ENCODE peak calls at places on chromosomes 12 and 14, in nine cellular contexts. K, L, A, N, C, G, Y, V and J are unnamed samples.

GRCh38 chr12:1474567-1475153 is 119.7 kb downstream of the FBXL14 start:
- DNase-seq in K (no peak), L (peak), A (no peak), N (no peak), C (no peak), G (peak), Y (no peak), V (no peak), J (no peak)

GRCh38 chr12:119613319-119613936 is 19.9 kb downstream of the TMEM233 start:
- DNase-seq in K (no peak), L (peak), A (no peak), N (no peak), C (no peak), G (peak), Y (no peak), V (no peak), J (no peak)

GRCh38 chr12:41185946-41186345 is 2.2 kb upstream of the PDZRN4 start:
- DNase-seq in K (no peak), L (no peak), A (no peak), N (no peak), C (no peak), G (no peak), Y (no peak), V (no peak), J (no peak)

GRCh38 chr12:123815968-123816367 is 53.9 kb downstream of the DNAH10 start:
- DNase-seq in K (no peak), L (no peak), A (no peak), N (no peak), C (no peak), G (no peak), Y (no peak), V (no peak), J (no peak)

GRCh38 chr12:62720661-62721330 is 214.2 kb downstream of the PPM1H start:
- DNase-seq in K (no peak), L (no peak), A (no peak), N (no peak), C (no peak), G (no peak), Y (no peak), V (no peak), J (no peak)

GRCh38 chr14:62654641-62655040 is 390.6 kb downstream of the KCNH5 start:
- DNase-seq in K (no peak), L (no peak), A (no peak), N (no peak), C (no peak), G (no peak), Y (no peak), V (no peak), J (no peak)

GRCh38 chr12:109523071-109523470 is 45.6 kb downstream of the UBE3B start:
- DNase-seq in K (no peak), L (no peak), A (no peak), N (peak), C (no peak), G (no peak), Y (no peak), V (no peak), J (no peak)

GRCh38 chr14:99996951-99997571 is 68.2 kb upstream of the EVL start:
- DNase-seq in K (no peak), L (no peak), A (no peak), N (no peak), C (no peak), G (no peak), Y (no peak), V (no peak), J (no peak)

GRCh38 chr12:72346331-72346944 is 74.3 kb downstream of the TRHDE start:
- DNase-seq in K (no peak), L (peak), A (peak), N (no peak), C (no peak), G (peak), Y (peak), V (no peak), J (peak)

GRCh38 chr12:11959117-11959823 is 111.5 kb upstream of the BCL2L14 start:
- DNase-seq in K (no peak), L (no peak), A (peak), N (no peak), C (no peak), G (no peak), Y (no peak), V (no peak), J (no peak)
- TF ChIP-seq CTCF in K (no peak), L (no peak), A (no peak), N (no peak), C (no peak), G (no peak), Y (no peak), V (no peak), J (no peak)

GRCh38 chr12:57229634-57230380 is at the start of gene SHMT2:
- DNase-seq in K (peak), L (peak), A (peak), N (peak), C (peak), G (peak), Y (peak), V (peak), J (peak)

GRCh38 chr12:57227315-57228115 is 2.0 kb upstream of the SHMT2 start:
- DNase-seq in K (no peak), L (no peak), A (no peak), N (no peak), C (no peak), G (no peak), Y (no peak), V (no peak), J (no peak)

GRCh38 chr12:57231276-57232021 is 1.9 kb downstream of the SHMT2 start:
- DNase-seq in K (no peak), L (no peak), A (no peak), N (peak), C (peak), G (no peak), Y (no peak), V (no peak), J (no peak)

GRCh38 chr12:57230381-57231155 is 1.1 kb downstream of the SHMT2 start:
- DNase-seq in K (no peak), L (no peak), A (no peak), N (peak), C (peak), G (no peak), Y (no peak), V (no peak), J (no peak)

GRCh38 chr12:57229041-57229633 is 374 bp upstream of the SHMT2 start:
- DNase-seq in K (no peak), L (no peak), A (no peak), N (no peak), C (no peak), G (no peak), Y (no peak), V (no peak), J (no peak)
- TF ChIP-seq CTCF in K (no peak), L (no peak), A (no peak), N (peak), C (no peak), G (peak), Y (no peak), V (no peak), J (no peak)

GRCh38 chr12:47802312-47802711 is 17.4 kb downstream of the HDAC7 start:
- DNase-seq in K (peak), L (no peak), A (no peak), N (no peak), C (peak), G (no peak), Y (no peak), V (no peak), J (no peak)
- TF ChIP-seq CTCF in K (peak), L (no peak), A (no peak), N (peak), C (peak), G (peak), Y (peak), V (no peak), J (peak)

DNA sequence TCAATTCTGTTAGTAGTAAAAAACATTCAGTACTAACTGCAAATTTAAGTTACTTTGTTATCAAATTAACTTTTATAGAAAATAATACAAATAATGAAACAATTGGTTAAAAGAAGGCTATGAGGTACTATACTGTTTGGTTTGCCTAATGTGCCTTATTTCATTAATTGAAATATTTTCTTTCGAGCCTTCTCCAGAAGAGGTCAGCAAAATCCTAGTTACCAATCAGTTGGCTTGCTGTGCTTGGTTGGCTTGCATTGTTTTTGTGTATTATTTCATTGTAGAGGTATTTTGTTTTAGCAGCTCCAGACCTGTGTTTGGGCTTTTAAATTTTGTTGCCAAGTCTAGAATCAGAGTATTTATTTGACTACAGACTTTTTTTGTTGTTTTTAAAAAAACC is 68.5 kb downstream of the AEBP2 start:
- DNase-seq in K (no peak), L (no peak), A (no peak), N (no peak), C (no peak), G (no peak), Y (no peak), V (no peak), J (no peak)
- TF ChIP-seq CTCF in K (no peak), L (no peak), A (no peak), N (peak), C (peak), G (peak), Y (no peak), V (no peak), J (no peak)

GRCh38 chr14:96916751-96917150 is 119.6 kb downstream of the VRK1 start:
- DNase-seq in K (no peak), L (no peak), A (no peak), N (no peak), C (no peak), G (no peak), Y (no peak), V (no peak), J (no peak)

GRCh38 chr14:96917442-96917963 is 120.3 kb downstream of the VRK1 start:
- DNase-seq in K (no peak), L (no peak), A (no peak), N (no peak), C (no peak), G (no peak), Y (no peak), V (no peak), J (no peak)

GRCh38 chr14:96911499-96912130 is 114.4 kb downstream of the VRK1 start:
- DNase-seq in K (no peak), L (no peak), A (no peak), N (no peak), C (no peak), G (no peak), Y (no peak), V (no peak), J (no peak)

GRCh38 chr14:96915478-96915877 is 118.3 kb downstream of the VRK1 start:
- DNase-seq in K (no peak), L (no peak), A (no peak), N (no peak), C (no peak), G (no peak), Y (no peak), V (no peak), J (no peak)

GRCh38 chr14:96914729-96915128 is 117.5 kb downstream of the VRK1 start:
- DNase-seq in K (no peak), L (no peak), A (no peak), N (no peak), C (no peak), G (no peak), Y (no peak), V (no peak), J (no peak)
- TF ChIP-seq CTCF in K (no peak), L (no peak), A (no peak), N (no peak), C (no peak), G (no peak), Y (no peak), V (no peak), J (no peak)

GRCh38 chr12:113315358-113315757 is 19.6 kb downstream of the SLC8B1 start:
- DNase-seq in K (no peak), L (no peak), A (no peak), N (no peak), C (no peak), G (no peak), Y (no peak), V (no peak), J (no peak)

GRCh38 chr12:113305281-113305856 is 29.5 kb downstream of the SLC8B1 start:
- DNase-seq in K (no peak), L (no peak), A (no peak), N (no peak), C (no peak), G (no peak), Y (no peak), V (no peak), J (no peak)

GRCh38 chr12:113306382-113306781 is 28.5 kb downstream of the SLC8B1 start:
- DNase-seq in K (no peak), L (no peak), A (no peak), N (no peak), C (no peak), G (no peak), Y (no peak), V (peak), J (no peak)

GRCh38 chr12:113314121-113314529 is 20.8 kb downstream of the SLC8B1 start:
- DNase-seq in K (no peak), L (no peak), A (no peak), N (no peak), C (no peak), G (no peak), Y (no peak), V (no peak), J (no peak)

DNA sequence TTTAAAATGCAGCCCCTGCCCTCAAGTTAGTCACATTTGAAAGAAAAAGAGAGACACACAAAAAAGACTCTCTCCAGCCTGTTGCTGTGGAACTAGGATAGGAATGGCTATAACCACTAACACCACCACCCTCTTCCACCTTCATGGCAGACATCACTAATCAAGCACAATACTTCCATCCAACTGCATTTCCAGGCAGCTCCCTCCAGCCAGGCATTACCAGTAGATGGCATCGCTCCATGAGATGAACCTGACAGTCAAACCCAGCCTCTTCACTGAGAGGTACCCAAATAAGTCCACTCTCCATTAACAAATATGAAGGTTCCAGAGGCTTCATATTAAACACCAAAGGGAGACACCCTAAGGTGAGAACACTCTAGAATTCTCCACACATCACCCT is 24.4 kb downstream of the SLC8B1 start:
- DNase-seq in K (no peak), L (no peak), A (no peak), N (no peak), C (no peak), G (no peak), Y (no peak), V (no peak), J (no peak)
- TF ChIP-seq CTCF in K (no peak), L (peak), A (no peak), N (peak), C (no peak), G (no peak), Y (peak), V (peak), J (no peak)